ENCODE peak calls at places on chromosomes 2 and 18, in five cellular contexts. W, B, G, E and M are unnamed samples.

GRCh38 chr2:20415511-20415918 is 31.4 kb upstream of the RHOB start:
- DNase-seq in W (no peak), B (no peak), G (no peak), E (no peak), M (no peak)

GRCh38 chr2:109715302-109715937 is 78.7 kb upstream of the RGPD5 start:
- DNase-seq in W (no peak), B (no peak), G (no peak), E (no peak), M (no peak)

GRCh38 chr18:6722680-6723079 is 6.8 kb upstream of the ARHGAP28 start:
- DNase-seq in W (no peak), B (no peak), G (no peak), E (no peak), M (no peak)

GRCh38 chr2:41994177-41994576 is 53.6 kb upstream of the PKDCC start:
- DNase-seq in W (no peak), B (no peak), G (no peak), E (no peak), M (no peak)

GRCh38 chr2:55999790-56000189 is 76.2 kb upstream of the EFEMP1 start:
- DNase-seq in W (no peak), B (no peak), G (no peak), E (no peak), M (no peak)

GRCh38 chr18:38011446-38011845 is 445.8 kb upstream of the CELF4 start:
- DNase-seq in W (no peak), B (no peak), G (no peak), E (no peak), M (no peak)

GRCh38 chr2:189613077-189613636 is 32.6 kb upstream of the SLC40A1 start:
- DNase-seq in W (peak), B (no peak), G (no peak), E (no peak), M (no peak)

GRCh38 chr2:28445448-28446258 is 50.2 kb upstream of the PLB1 start:
- DNase-seq in W (no peak), B (no peak), G (no peak), E (no peak), M (peak)

GRCh38 chr18:8615397-8616025 is 6.3 kb downstream of the RAB12 start:
- DNase-seq in W (peak), B (no peak), G (no peak), E (no peak), M (peak)

GRCh38 chr2:45009928-45010705 is 865 bp upstream of the SIX2 start:
- DNase-seq in W (peak), B (no peak), G (no peak), E (no peak), M (no peak)

GRCh38 chr2:232389327-232389726 is 10.8 kb downstream of the ALPP start:
- DNase-seq in W (no peak), B (no peak), G (no peak), E (no peak), M (no peak)

GRCh38 chr18:7945882-7946281 is 378.8 kb downstream of the PTPRM start:
- DNase-seq in W (peak), B (no peak), G (no peak), E (no peak), M (no peak)

GRCh38 chr2:224518806-224519580 is 66.2 kb downstream of the CUL3 start:
- DNase-seq in W (no peak), B (no peak), G (no peak), E (no peak), M (no peak)

GRCh38 chr2:164479460-164479859 is 141.8 kb downstream of the GRB14 start:
- DNase-seq in W (no peak), B (no peak), G (no peak), E (no peak), M (no peak)

GRCh38 chr2:161307676-161308075 is 549 bp upstream of the PSMD14 start:
- DNase-seq in W (no peak), B (no peak), G (no peak), E (no peak), M (no peak)

GRCh38 chr2:129721841-129722240 is 257.6 kb upstream of the RAB6C start:
- DNase-seq in W (no peak), B (no peak), G (no peak), E (no peak), M (no peak)

GRCh38 chr18:68520406-68521075 is 194.4 kb downstream of the TMX3 start:
- DNase-seq in W (no peak), B (no peak), G (no peak), E (no peak), M (no peak)

GRCh38 chr18:13612111-13612997 is 114.0 kb downstream of the FAM210A start:
- DNase-seq in W (no peak), B (peak), G (peak), E (peak), M (no peak)

GRCh38 chr2:148817210-148817708 is 57.8 kb upstream of the KIF5C start:
- DNase-seq in W (peak), B (no peak), G (no peak), E (no peak), M (no peak)

GRCh38 chr2:127388423-127389164 is 819 bp upstream of the MAP3K2 start:
- DNase-seq in W (no peak), B (no peak), G (peak), E (no peak), M (no peak)

GRCh38 chr2:20990446-20990988 is 53.4 kb downstream of the APOB start:
- DNase-seq in W (no peak), B (no peak), G (no peak), E (no peak), M (no peak)

GRCh38 chr18:48917579-48918101 is 33.1 kb downstream of the SMAD7 start:
- DNase-seq in W (no peak), B (no peak), G (no peak), E (no peak), M (no peak)

GRCh38 chr18:12373032-12373770 is 3.8 kb downstream of the AFG3L2 start:
- DNase-seq in W (no peak), B (no peak), G (no peak), E (no peak), M (no peak)

GRCh38 chr2:27655155-27655951 is 8.1 kb downstream of the SUPT7L start:
- DNase-seq in W (no peak), B (no peak), G (no peak), E (no peak), M (no peak)

GRCh38 chr2:9174771-9175441 is 31.7 kb upstream of the ASAP2 start:
- DNase-seq in W (no peak), B (no peak), G (no peak), E (no peak), M (no peak)

GRCh38 chr2:231395188-231396057 is at the start of gene B3GNT7:
- DNase-seq in W (no peak), B (no peak), G (no peak), E (no peak), M (no peak)

GRCh38 chr2:173656086-173656485 is 301.4 kb downstream of the CDCA7 start:
- DNase-seq in W (no peak), B (no peak), G (no peak), E (no peak), M (no peak)

GRCh38 chr2:229257980-229258379 is 13.1 kb downstream of the PID1 start:
- DNase-seq in W (no peak), B (no peak), G (no peak), E (no peak), M (no peak)

GRCh38 chr18:64994370-64994769 is 756.4 kb upstream of the CDH7 start:
- DNase-seq in W (no peak), B (no peak), G (no peak), E (no peak), M (no peak)

GRCh38 chr18:46509530-46509929 is 147.5 kb downstream of the LOXHD1 start:
- DNase-seq in W (no peak), B (no peak), G (no peak), E (no peak), M (no peak)

GRCh38 chr18:46510386-46510785 is 146.6 kb downstream of the LOXHD1 start:
- DNase-seq in W (no peak), B (no peak), G (no peak), E (no peak), M (no peak)

GRCh38 chr18:46502444-46502843 is 154.6 kb downstream of the LOXHD1 start:
- DNase-seq in W (no peak), B (no peak), G (no peak), E (no peak), M (no peak)

DNA sequence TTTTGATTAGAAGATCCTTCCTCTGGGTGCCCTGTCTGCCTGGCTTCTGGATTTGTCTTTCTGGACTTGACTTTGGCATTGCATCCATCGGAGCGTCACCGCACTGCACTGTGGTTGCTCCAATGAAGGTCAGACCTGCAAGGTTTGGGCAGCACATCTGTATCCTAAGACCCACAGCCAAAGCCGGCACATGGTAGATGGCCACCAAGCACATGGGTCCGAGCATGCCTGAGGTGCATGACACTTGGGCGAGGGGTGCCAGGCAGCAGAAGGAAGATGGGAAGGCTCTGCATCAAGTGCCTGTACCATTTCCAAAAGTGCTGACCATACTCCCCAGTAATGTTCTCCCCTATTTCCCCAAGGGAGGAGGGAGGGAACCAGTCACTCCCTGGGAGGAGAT is 150.0 kb downstream of the LOXHD1 start:
- DNase-seq in W (no peak), B (no peak), G (no peak), E (no peak), M (no peak)
- H3K27ac ChIP-seq in W (no peak), B (no peak), G (no peak), E (no peak), M (no peak)

GRCh38 chr2:241084856-241085444 is 17.1 kb downstream of the MTERF4 start:
- DNase-seq in W (no peak), B (no peak), G (no peak), E (no peak), M (no peak)
- H3K27ac ChIP-seq in W (no peak), B (no peak), G (no peak), E (no peak), M (no peak)

DNA sequence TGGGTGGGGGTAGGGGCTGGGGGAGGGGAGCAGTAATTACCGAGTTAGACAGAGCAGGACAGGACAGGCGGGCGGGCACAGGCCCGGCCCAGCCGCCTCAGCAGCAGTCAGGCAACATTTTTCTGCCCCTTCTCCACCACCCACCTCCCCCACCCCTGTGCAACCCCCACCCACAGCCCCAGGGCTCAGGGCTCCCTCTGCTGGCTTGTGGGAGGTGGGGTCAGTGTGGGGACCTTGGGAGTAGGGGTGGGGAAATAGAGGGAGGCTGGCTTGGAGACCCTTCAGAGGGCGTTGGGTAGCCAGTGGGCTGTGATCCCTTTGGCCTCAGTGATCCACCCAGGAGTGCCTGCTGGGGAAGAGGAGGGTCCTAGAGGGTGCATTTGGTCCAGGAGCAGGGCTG is 6.4 kb downstream of the WNT6 start:
- DNase-seq in W (no peak), B (no peak), G (no peak), E (no peak), M (no peak)
- H3K27ac ChIP-seq in W (no peak), B (peak), G (no peak), E (no peak), M (no peak)

DNA sequence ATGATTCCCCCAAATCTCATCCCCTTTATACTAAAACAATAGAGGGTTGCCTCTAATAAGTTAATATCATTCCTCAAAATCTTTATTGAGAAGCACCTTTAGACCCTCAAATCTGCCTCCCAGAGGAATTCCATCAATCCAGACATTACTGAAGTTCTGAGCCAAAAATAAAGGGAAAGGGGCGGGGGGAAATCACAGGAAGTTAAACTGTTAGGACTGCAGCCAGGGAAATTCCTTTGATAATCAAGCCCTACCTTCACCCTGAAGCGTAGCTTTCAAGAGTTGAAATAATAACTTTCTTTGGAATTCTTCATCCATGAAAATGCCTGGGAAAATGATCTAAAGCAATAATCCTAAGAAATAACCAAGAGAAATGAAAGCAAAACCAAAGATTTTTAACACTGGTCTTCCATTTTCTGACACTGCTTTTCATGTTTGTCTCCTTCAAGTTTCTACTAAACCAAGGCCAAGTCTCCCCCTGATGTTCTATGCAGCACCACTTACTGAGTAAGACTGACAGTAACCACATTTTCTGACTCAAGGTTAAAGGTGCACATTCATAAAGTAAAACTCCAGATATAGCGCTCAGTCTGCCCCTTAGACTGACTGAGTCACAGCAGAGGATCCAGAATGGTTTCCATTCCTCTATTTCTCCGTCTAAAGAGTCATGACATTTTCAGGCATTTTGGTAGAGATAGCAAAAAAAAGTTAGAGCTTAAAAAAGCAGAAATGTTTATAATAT is 78.2 kb downstream of the TCF4 start:
- DNase-seq in W (no peak), B (no peak), G (no peak), E (no peak), M (no peak)
- H3K27ac ChIP-seq in W (peak), B (peak), G (no peak), E (no peak), M (no peak)

DNA sequence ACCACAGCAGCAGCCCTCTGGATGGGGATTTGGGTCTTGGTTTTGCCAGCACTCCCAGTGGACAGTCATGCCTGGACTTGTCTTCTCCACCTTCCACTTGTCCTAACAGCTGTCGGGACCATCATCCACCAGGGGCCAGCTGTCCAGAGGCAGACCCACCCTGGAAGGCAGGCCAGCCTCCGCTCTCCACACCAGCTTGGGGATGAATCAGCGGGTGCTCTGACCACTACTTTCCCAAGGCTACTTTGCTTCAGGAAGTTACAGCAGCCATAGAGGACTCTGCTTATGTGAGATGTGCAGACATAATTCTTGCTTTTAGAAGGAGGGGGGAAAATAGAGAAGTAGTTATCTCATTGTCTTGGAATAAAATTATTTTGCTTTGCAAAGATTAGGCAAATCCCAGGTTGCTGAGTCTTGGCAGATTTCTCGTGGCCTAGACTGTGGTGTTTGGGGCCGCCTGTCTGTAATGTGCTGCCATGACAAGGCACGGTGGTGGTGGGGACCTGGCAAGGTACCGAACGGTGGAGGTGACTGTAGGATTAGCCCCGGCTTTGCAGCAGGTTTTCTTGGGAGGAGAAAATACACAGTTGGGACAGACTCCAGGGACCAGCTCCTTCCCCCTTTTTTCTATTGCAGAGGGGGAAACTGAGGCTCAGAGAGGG is 148.7 kb downstream of the AGAP1 start:
- DNase-seq in W (no peak), B (no peak), G (no peak), E (no peak), M (no peak)
- H3K27ac ChIP-seq in W (no peak), B (peak), G (no peak), E (peak), M (no peak)

GRCh38 chr2:216339456-216340279 is 32.6 kb downstream of the MARCHF4 start:
- DNase-seq in W (peak), B (no peak), G (no peak), E (no peak), M (no peak)
- H3K27ac ChIP-seq in W (peak), B (peak), G (no peak), E (no peak), M (no peak)

DNA sequence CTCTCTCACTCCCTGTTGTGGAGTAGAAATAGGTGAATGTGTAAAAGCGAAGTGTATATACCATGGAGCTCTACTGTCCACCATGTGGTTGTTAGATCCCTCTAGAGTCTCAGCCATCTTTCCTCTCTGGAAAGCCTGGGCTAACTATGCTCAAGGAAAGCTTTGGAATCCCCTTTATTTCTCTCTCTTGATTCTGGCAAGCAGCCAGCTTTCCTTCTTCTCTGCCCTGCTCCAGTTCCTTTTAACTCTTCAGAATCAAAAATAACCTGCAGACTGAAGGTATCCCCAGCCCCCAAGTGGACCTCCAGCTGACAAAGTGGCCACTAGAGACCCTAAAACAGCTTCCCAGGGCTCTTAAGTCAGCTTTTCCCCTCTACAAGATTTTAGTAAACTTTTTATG is 381.9 kb downstream of the PLCL1 start:
- DNase-seq in W (no peak), B (no peak), G (no peak), E (no peak), M (no peak)
- H3K27ac ChIP-seq in W (no peak), B (no peak), G (no peak), E (no peak), M (no peak)

GRCh38 chr2:179184610-179185009 is 80.0 kb downstream of the SESTD1 start:
- DNase-seq in W (no peak), B (no peak), G (no peak), E (no peak), M (no peak)
- H3K27ac ChIP-seq in W (no peak), B (no peak), G (no peak), E (no peak), M (no peak)

DNA sequence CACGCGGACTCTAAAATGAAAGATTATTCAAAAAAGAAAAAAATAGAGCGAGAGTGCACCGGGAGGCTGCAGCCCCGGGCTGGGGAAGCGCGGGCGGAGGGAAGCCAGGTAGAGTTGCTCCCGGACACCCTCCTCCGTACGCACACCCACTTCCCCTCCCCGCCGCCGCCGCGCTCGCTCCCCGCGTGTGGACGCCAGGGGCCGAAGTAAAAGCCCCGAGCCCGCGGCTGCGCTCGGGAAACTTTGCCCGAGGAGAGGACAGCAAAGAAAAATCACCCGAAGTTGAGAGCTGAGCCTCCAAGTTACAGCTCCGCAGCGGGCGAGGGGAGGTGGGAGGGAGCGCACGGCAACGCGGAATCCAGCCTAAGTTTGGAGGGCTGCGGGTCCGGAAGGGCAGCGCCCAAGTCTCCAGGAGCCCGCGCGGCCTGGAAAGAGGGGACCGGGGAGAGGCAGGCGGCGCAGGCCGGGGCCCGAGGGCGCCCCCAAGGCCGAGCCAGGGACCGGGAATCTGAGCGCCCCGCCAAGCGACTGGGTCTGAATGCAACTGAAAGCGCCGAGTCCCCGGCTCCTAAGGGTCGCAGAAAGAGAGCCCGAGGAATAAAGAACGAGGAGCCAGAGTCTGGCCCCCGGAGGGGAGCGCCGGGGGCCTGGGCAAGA is 666 bp upstream of the BCL11A start:
- DNase-seq in W (no peak), B (no peak), G (peak), E (no peak), M (no peak)
- H3K27ac ChIP-seq in W (peak), B (peak), G (no peak), E (no peak), M (no peak)